ENCODE peak calls at places on chromosome 6, in nine cellular contexts. S is left ventricle myocardium inferior; X is naive thymus-derived CD4-positive, alpha-beta T cell; N is Peyer's patch; F is heart left ventricle; B is upper lobe of right lung; A is right atrium auricular region; U is gastrocnemius medialis; O is lower lobe of right lung. M is an unnamed sample. For H3K36me3, the result is how much of the 10 kb centered on the place peaks cover.

GRCh38 chr6:100457251-100457990 is 7.3 kb downstream of the SIM1 start:
- DNase-seq in A (no peak), U (no peak), B (no peak), F (no peak), S (no peak), N (no peak), X (no peak), O (no peak), M (no peak)

GRCh38 chr6:21115111-21115510 is 478.4 kb upstream of the SOX4 start:
- DNase-seq in U (no peak), N (no peak), A (no peak), O (no peak), B (no peak), S (no peak), F (no peak), X (no peak), M (no peak)

GRCh38 chr6:136547336-136547735 is 2.9 kb downstream of the MAP7 start:
- DNase-seq in O (no peak), X (no peak), F (no peak), S (no peak), N (no peak), U (no peak), A (no peak), B (no peak), M (peak)

GRCh38 chr6:55617272-55617671 is 38.3 kb upstream of the HMGCLL1 start:
- DNase-seq in A (no peak), F (no peak), U (no peak), O (no peak), N (no peak), S (no peak), B (no peak), X (no peak), M (no peak)

GRCh38 chr6:7674291-7674690 is 51.6 kb upstream of the BMP6 start:
- DNase-seq in X (no peak), U (no peak), N (no peak), F (no peak), A (no peak), O (no peak), B (no peak), S (no peak), M (no peak)

GRCh38 chr6:140857734-140858380 is 1274.9 kb upstream of the GJE1 start:
- DNase-seq in A (no peak), S (no peak), U (no peak), F (no peak), X (no peak), B (no peak), N (no peak), O (no peak), M (peak)

GRCh38 chr6:136549359-136550044 is 720 bp downstream of the MAP7 start:
- DNase-seq in U (no peak), X (no peak), S (no peak), B (peak), F (no peak), O (peak), A (no peak), N (no peak), M (no peak)

GRCh38 chr6:139473239-139473701 is 98.8 kb upstream of the CITED2 start:
- DNase-seq in B (no peak), O (no peak), A (no peak), U (peak), N (no peak), F (no peak), X (no peak), S (no peak), M (no peak)

GRCh38 chr6:7787137-7787575 is 61.3 kb downstream of the BMP6 start:
- DNase-seq in N (no peak), B (no peak), U (peak), A (peak), X (no peak), S (no peak), F (no peak), O (no peak), M (peak)

GRCh38 chr6:159533016-159533415 is 160.0 kb downstream of the SOD2 start:
- DNase-seq in O (no peak), B (no peak), X (no peak), F (no peak), A (no peak), N (no peak), U (no peak), S (no peak), M (peak)

GRCh38 chr6:41039060-41039998 is at the start of gene UNC5CL:
- DNase-seq in N (peak), A (no peak), O (peak), S (no peak), B (peak), U (no peak), X (peak), F (no peak), M (no peak)

GRCh38 chr6:169955796-169956493 is 204.5 kb downstream of the ERMARD start:
- DNase-seq in S (no peak), B (peak), O (no peak), F (no peak), N (peak), U (no peak), X (no peak), A (peak), M (no peak)

GRCh38 chr6:10266061-10266460 is 148.8 kb downstream of the TFAP2A start:
- DNase-seq in N (no peak), S (no peak), B (no peak), X (no peak), O (no peak), A (no peak), U (no peak), F (no peak), M (no peak)

GRCh38 chr6:27205375-27206278 is 41.9 kb upstream of the PRSS16 start:
- DNase-seq in F (no peak), N (no peak), S (no peak), X (no peak), B (no peak), U (no peak), O (no peak), A (no peak), M (no peak)

GRCh38 chr6:131995924-131996323 is 44.8 kb upstream of the CCN2 start:
- DNase-seq in X (no peak), B (no peak), O (no peak), N (no peak), U (no peak), F (no peak), A (no peak), S (no peak), M (peak)

GRCh38 chr6:113859349-113860164 is 2.4 kb downstream of the MARCKS start:
- DNase-seq in S (peak), U (no peak), N (no peak), A (no peak), F (peak), X (no peak), O (peak), B (peak), M (no peak)

GRCh38 chr6:159935065-159935464 is 33.8 kb upstream of the IGF2R start:
- DNase-seq in O (no peak), S (no peak), F (no peak), N (no peak), U (no peak), B (no peak), X (no peak), A (no peak), M (no peak)

GRCh38 chr6:30325873-30326445 is 768 bp upstream of the TRIM39 start:
- DNase-seq in B (peak), O (no peak), S (no peak), A (no peak), F (no peak), U (no peak), X (peak), N (peak), M (no peak)

DNA sequence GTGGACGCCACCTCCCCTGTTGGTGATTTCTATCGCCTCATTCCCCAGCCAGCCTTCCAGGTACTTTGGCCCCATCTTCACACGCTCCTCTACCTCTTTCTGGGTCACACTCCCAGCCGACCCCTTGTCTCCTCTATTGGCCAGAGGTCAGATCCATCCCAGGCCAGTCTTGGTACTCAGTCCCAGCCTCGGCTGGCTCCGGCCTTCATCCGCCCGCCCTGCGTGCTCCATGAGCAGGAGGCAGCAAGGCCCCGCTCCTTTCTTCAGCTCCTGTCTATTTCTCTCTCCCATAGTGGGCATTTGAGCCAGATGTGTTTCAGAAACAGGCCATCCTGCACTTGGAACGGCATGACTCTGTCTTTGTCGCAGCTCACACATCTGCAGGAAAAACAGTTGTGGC is 2.6 kb downstream of the SKIC2 start:
- DNase-seq in N (no peak), B (no peak), X (no peak), S (no peak), O (no peak), A (no peak), U (no peak), F (no peak), M (no peak)
- H3K36me3 ChIP-seq in N (under half), B (half or more), X (under half), S (half or more), O (half or more), A (half or more), U (under half), F (under half), M (under half)

DNA sequence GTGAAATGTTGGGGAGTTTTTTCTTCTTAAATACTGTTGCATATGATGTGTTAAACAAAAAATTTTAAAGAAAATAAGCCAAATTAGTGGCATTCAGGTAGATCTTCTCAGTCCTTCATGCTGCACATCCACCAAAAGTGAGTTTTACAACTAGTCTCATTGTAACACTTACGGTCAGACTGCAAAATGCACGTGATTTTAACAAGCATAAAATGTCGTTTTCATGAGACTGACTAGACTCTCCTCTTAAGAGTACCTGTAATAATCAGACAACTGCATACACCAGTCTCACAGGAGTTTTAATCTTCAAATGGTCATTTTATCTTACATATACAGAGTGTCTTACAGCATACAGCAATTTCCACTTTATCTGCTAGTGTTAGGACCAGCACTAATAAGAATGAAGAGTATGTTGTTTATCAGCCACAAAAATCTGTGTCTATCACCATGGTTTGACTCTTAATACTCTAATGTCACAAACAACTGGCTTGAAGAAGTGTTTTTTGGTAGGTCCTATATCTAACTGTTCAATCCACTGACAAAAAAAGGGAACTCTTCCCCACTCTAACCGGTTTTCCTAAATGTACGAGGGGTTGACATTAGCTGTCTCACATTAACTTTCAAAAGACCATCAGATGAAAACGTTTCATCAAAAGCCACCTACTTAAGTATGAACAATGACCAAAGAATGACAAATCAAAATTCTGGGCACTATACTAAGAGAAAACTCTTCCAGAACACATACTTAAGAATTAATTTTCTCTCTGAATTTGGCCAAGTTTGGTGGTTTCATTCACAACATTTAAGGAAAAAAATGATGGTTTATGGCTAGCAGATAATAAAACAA is 1.5 kb upstream of the ASF1A start:
- DNase-seq in F (no peak), B (no peak), O (no peak), A (no peak), S (no peak), N (no peak), X (no peak), U (no peak), M (no peak)
- H3K4me3 ChIP-seq in F (peak), B (peak), O (peak), A (peak), S (peak), N (peak), X (peak), U (peak), M (peak)

DNA sequence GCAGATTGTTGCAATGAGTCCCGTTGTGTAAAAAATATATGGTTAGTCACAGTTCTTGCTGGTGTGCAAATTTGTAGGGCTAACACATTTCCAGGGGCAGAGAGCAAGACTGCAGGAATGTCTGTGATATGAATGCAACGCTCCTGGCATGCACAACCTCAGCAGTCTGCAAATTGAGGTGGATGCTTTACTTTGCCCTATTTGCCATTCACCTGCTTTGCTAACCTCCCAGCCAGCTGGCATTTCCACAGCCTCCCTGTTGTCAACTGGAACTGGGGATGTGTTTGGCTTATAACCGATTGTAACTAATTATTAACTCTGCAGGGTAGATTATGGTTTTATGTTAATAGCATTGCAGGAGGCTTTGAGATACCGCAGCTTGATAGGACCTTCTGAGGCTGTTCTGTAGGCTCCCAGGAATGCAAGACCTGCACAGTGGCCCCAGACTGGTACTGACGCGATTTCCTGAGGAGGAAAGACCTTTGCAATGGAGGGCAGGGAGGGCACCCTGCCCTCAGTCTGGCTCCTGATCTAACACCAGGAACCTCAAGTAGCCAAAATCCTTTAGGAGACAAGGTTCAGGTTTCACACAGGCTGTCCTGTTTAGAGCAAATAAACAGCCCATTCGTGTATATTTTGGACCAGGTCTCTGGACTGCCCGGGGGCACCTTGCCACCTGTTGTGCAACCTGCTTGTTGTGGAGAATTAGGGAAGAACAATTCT is 53.4 kb downstream of the EDN1 start:
- DNase-seq in B (no peak), X (no peak), N (no peak), F (no peak), O (no peak), S (no peak), A (no peak), U (no peak), M (no peak)
- H3K36me3 ChIP-seq in B (under half), X (under half), N (under half), F (under half), O (under half), S (under half), A (under half), U (under half), M (under half)

GRCh38 chr6:33296797-33297405 is 1.8 kb downstream of the RGL2 start:
- DNase-seq in A (no peak), U (no peak), X (no peak), S (no peak), B (no peak), F (no peak), O (no peak), N (no peak), M (no peak)
- H3K4me3 ChIP-seq in A (peak), U (peak), X (no peak), S (peak), B (peak), F (peak), O (peak), N (peak), M (peak)

GRCh38 chr6:161111256-161111655 is 119.7 kb downstream of the MAP3K4 start:
- DNase-seq in B (no peak), N (no peak), S (no peak), X (no peak), O (no peak), U (no peak), F (no peak), A (no peak), M (no peak)

GRCh38 chr6:161117942-161118341 is 126.4 kb downstream of the MAP3K4 start:
- DNase-seq in F (no peak), U (no peak), A (no peak), N (no peak), O (no peak), X (no peak), B (no peak), S (no peak), M (no peak)

GRCh38 chr6:161117329-161117707 is 125.7 kb downstream of the MAP3K4 start:
- DNase-seq in O (no peak), F (no peak), B (no peak), S (no peak), X (no peak), N (no peak), A (no peak), U (no peak), M (no peak)

GRCh38 chr6:161116554-161117328 is 125.2 kb downstream of the MAP3K4 start:
- DNase-seq in A (no peak), X (no peak), F (no peak), N (no peak), B (no peak), O (no peak), S (no peak), U (no peak), M (no peak)

DNA sequence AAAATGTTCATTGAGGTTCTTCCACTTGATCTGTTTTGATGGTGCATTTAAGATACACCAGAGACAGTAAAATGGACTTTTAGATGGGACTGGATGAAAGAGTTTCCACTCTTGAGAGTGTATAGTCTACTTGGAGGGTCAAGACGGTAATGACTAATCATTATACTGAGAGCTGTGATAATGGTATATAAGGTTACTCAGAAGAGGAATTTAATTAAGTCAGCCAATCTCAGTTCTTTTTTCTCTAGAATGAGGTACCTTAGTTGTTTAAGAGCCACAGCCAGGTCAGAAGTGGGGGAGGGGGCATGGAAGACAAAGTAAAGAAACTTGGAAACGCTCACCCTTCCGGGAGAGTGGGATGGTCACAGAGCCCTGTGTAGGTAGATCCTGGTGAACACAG is 123.9 kb downstream of the MAP3K4 start:
- DNase-seq in A (no peak), U (no peak), O (no peak), S (no peak), F (no peak), X (no peak), N (no peak), B (no peak), M (no peak)
- H3K36me3 ChIP-seq in A (half or more), U (under half), O (half or more), S (half or more), F (under half), X (under half), N (under half), B (half or more), M (under half)

GRCh38 chr6:117267766-117268534 is 2.6 kb downstream of the VGLL2 start:
- DNase-seq in U (peak), N (no peak), B (no peak), S (no peak), O (no peak), A (no peak), F (no peak), X (no peak), M (no peak)

GRCh38 chr6:117265425-117266266 is at the start of gene VGLL2:
- DNase-seq in U (peak), A (peak), F (peak), O (peak), S (peak), B (peak), X (no peak), N (no peak), M (no peak)

GRCh38 chr6:117264487-117265424 is 602 bp upstream of the VGLL2 start:
- DNase-seq in A (no peak), B (no peak), O (no peak), X (no peak), N (no peak), S (no peak), U (no peak), F (no peak), M (no peak)

GRCh38 chr6:117266948-117267347 is 1.6 kb downstream of the VGLL2 start:
- DNase-seq in B (no peak), F (no peak), X (no peak), A (no peak), O (no peak), U (no peak), S (no peak), N (no peak), M (no peak)

DNA sequence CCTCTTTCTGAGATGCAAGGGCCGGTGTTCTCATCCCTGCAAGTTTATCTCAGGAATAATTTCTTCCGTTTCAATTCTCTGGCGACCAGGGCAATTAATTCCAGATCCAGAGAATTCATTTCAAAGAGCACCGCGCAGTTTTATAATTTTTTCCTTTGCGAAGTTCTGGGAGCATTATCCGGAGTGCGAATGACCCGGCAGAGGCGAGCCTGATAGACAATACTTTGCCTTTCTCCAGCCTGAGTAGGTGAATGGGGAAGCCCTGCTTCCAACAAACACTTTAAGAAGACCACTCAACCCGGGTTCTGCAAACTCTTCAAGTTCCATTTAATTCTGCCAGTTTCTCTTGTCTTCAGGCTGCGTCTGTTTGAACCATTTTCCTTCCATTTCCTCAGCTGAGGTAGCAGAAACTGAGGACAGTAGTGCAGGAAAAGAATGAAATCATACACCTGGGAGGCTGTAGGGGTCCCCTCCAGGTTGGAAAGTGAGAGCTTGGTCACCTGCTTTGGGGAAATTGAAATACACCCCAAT is 974 bp downstream of the VGLL2 start:
- DNase-seq in B (no peak), N (no peak), A (no peak), S (no peak), O (no peak), F (no peak), U (no peak), X (no peak), M (no peak)
- H3K4me3 ChIP-seq in B (peak), N (no peak), A (no peak), S (peak), O (peak), F (peak), U (peak), X (no peak), M (no peak)

DNA sequence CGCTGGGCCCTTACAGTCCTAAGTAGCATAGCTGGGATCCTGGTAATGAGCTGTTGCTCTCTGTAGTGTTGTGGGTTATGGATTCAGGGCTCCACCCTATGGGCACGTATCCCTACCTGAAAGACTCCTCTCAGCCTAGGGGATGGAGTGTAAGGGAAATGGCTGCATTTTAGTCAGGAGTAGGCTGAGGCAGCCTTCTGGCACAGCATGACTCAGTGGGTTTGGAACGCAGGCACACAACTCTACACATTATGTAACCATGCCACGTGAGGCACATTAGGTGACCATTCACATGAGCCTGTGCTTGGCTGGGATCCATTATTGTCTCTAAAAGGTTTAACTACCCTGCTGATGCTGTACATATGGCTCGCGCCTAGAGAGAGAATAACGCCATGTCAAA is 27.8 kb downstream of the HDDC2 start:
- DNase-seq in N (no peak), A (no peak), U (peak), S (no peak), B (no peak), F (peak), O (no peak), X (no peak), M (no peak)
- H3K36me3 ChIP-seq in N (under half), A (under half), U (under half), S (half or more), B (under half), F (under half), O (under half), X (under half), M (under half)

GRCh38 chr6:5083813-5084191 is 1.3 kb upstream of the PPP1R3G start:
- DNase-seq in A (no peak), X (no peak), U (no peak), S (no peak), B (no peak), F (no peak), O (no peak), N (no peak), M (no peak)
- H3K4me3 ChIP-seq in A (no peak), X (no peak), U (peak), S (peak), B (peak), F (peak), O (peak), N (peak), M (no peak)